ENCODE peak calls at places on chromosomes 6 and 20, in four cellular contexts. G, J, C and Z are unnamed samples. For H3K4me1, the result is how much of the 10 kb centered on the place peaks cover.

GRCh38 chr6:34146021-34146782 is at the start of gene GRM4:
- DNase-seq in G (peak), J (no peak), C (no peak), Z (no peak)

GRCh38 chr20:37194616-37195015 is 15.3 kb upstream of the MROH8 start:
- DNase-seq in G (no peak), J (no peak), C (no peak), Z (no peak)

GRCh38 chr6:6712258-6712978 is 123.9 kb downstream of the LY86 start:
- DNase-seq in G (no peak), J (no peak), C (peak), Z (no peak)

GRCh38 chr6:144285798-144286502 is 815 bp downstream of the UTRN start:
- DNase-seq in G (peak), J (peak), C (peak), Z (peak)

GRCh38 chr20:8996817-8997512 is 71.9 kb upstream of the PLCB4 start:
- DNase-seq in G (no peak), J (no peak), C (no peak), Z (no peak)

GRCh38 chr20:19975901-19976300 is 41.3 kb upstream of the NAA20 start:
- DNase-seq in G (no peak), J (no peak), C (no peak), Z (no peak)

GRCh38 chr20:17549131-17549530 is 18.0 kb upstream of the BFSP1 start:
- DNase-seq in G (no peak), J (no peak), C (no peak), Z (no peak)

GRCh38 chr6:71589254-71589653 is 297.1 kb upstream of the RIMS1 start:
- DNase-seq in G (no peak), J (no peak), C (no peak), Z (no peak)

GRCh38 chr6:20953019-20953418 is 418.8 kb downstream of the CDKAL1 start:
- DNase-seq in G (no peak), J (no peak), C (no peak), Z (no peak)
- TF ChIP-seq CTCF in G (no peak), J (no peak), C (no peak), Z (no peak)

DNA sequence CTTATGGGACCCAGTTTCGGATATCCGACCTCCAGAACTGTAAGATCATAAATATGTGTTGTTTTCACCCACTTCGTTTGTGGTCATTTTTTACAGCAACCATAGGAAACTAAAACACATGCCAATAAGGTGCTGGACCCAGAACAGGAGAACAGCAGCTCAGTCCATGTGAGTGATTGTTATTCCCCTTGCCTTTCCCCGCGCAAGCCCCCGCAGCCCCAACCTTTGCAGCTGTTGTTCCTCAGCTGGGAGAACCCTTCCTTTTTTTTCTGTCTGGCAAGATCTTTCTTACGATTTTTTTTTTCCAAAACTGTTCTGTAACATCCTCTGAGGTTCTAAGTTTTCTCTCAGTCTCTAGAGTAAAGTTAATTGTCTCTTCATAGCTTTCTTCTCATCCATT is 11.0 kb upstream of the VAPB start:
- DNase-seq in G (peak), J (no peak), C (no peak), Z (no peak)
- H3K4me1 ChIP-seq in G (under half), J (under half), C (under half), Z (under half)

GRCh38 chr20:54680872-54681297 is 205.5 kb downstream of the DOK5 start:
- DNase-seq in G (no peak), J (no peak), C (no peak), Z (no peak)
- TF ChIP-seq CTCF in G (no peak), J (peak), C (peak), Z (peak)

DNA sequence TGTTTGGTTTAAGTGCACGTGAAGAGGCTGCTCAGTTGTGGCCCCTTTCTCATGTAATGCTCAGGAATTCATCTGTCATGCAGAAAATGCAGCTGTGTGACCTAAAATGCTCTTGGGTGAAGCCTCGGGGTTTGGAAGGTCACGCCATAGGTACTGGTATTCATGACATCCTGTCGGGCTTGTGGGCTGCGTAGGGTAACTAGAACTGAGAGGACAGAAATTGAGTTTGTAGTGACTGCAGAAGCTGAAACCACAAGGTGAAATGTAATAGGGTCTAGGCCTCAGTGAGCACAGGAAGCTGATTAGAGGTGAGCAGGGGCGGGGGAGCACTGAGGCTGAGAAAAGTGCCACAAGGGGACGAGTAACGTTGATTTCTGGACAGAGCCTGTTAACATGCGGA is 128.8 kb downstream of the SOBP start:
- DNase-seq in G (no peak), J (no peak), C (no peak), Z (no peak)
- H3K4me1 ChIP-seq in G (under half), J (under half), C (under half), Z (under half)